ENCODE peak calls at places on chromosomes 7 and 10, in eight cellular contexts. T is body of pancreas; L is transverse colon; F is right cardiac atrium; V is GM23248; D is left ventricle myocardium inferior; M is breast epithelium; G is CD8-positive, alpha-beta T cell. A is an unnamed sample.

GRCh38 chr10:104334561-104334960 is 3.7 kb downstream of the ITPRIP start:
- DNase-seq in T (no peak), F (no peak), M (no peak), L (no peak), V (no peak), G (no peak), D (no peak), A (peak)

GRCh38 chr10:59907918-59908807 is 1.8 kb upstream of the CCDC6 start:
- DNase-seq in M (peak), T (peak), V (peak), L (peak), G (peak), F (no peak), D (no peak), A (peak)

GRCh38 chr10:62071846-62072281 is 170.4 kb downstream of the ARID5B start:
- DNase-seq in V (peak), T (no peak), M (no peak), D (no peak), G (no peak), L (no peak), F (no peak), A (no peak)

GRCh38 chr7:7595451-7595850 is 28.8 kb downstream of the MIOS start:
- DNase-seq in F (no peak), T (no peak), G (no peak), L (no peak), M (no peak), V (peak), D (no peak), A (no peak)

GRCh38 chr10:95552680-95553342 is 8.4 kb downstream of the SORBS1 start:
- DNase-seq in V (no peak), D (no peak), F (no peak), G (no peak), T (no peak), L (no peak), M (no peak), A (no peak)

GRCh38 chr10:31618541-31619291 is 299.7 kb downstream of the ZEB1 start:
- DNase-seq in V (peak), F (peak), G (no peak), D (peak), M (no peak), T (peak), L (no peak), A (peak)

GRCh38 chr10:59967079-59967478 is 60.7 kb upstream of the CCDC6 start:
- DNase-seq in L (no peak), F (no peak), G (no peak), T (no peak), V (no peak), D (no peak), M (no peak), A (no peak)

GRCh38 chr7:139959718-139960117 is 103.0 kb downstream of the PARP12 start:
- DNase-seq in T (no peak), L (no peak), F (no peak), G (no peak), V (no peak), D (no peak), M (no peak), A (no peak)

GRCh38 chr10:120948889-120949382 is 97.8 kb downstream of the WDR11 start:
- DNase-seq in M (peak), L (peak), D (peak), V (peak), G (peak), F (peak), T (peak), A (peak)

GRCh38 chr7:25839084-25839769 is 312.8 kb upstream of the NFE2L3 start:
- DNase-seq in F (no peak), T (no peak), L (no peak), V (peak), M (no peak), G (no peak), D (no peak), A (no peak)

GRCh38 chr10:102776779-102777417 is 33.1 kb downstream of the WBP1L start:
- DNase-seq in D (peak), V (peak), L (peak), G (no peak), T (peak), F (peak), M (peak), A (peak)

GRCh38 chr10:81013771-81014170 is 476.1 kb downstream of the SH2D4B start:
- DNase-seq in D (no peak), G (no peak), F (no peak), L (no peak), V (no peak), T (no peak), M (no peak), A (no peak)

GRCh38 chr10:50248598-50248997 is 2.7 kb downstream of the ASAH2 start:
- DNase-seq in L (no peak), F (no peak), V (no peak), D (no peak), T (no peak), M (no peak), G (no peak), A (no peak)

GRCh38 chr10:110312206-110312605 is 7.5 kb upstream of the SMNDC1 start:
- DNase-seq in G (no peak), M (no peak), V (no peak), D (no peak), T (no peak), L (no peak), F (no peak), A (no peak)

GRCh38 chr10:128735996-128736395 is 609.8 kb upstream of the MKI67 start:
- DNase-seq in L (no peak), T (no peak), G (no peak), V (no peak), F (no peak), D (no peak), M (no peak), A (no peak)

GRCh38 chr7:4201566-4201965 is 480.5 kb upstream of the FOXK1 start:
- DNase-seq in M (no peak), T (no peak), L (no peak), F (peak), V (no peak), G (no peak), D (no peak), A (no peak)

GRCh38 chr10:132463333-132464255 is 66.6 kb downstream of the PWWP2B start:
- DNase-seq in L (no peak), M (no peak), G (no peak), F (peak), T (no peak), V (peak), D (no peak), A (no peak)

GRCh38 chr7:76340617-76341131 is 18.1 kb downstream of the YWHAG start:
- DNase-seq in D (no peak), V (peak), M (no peak), L (no peak), F (no peak), G (no peak), T (no peak), A (no peak)

GRCh38 chr7:38656976-38657375 is 25.8 kb upstream of the AMPH start:
- DNase-seq in D (no peak), G (no peak), T (no peak), F (no peak), V (peak), M (no peak), L (no peak), A (no peak)

GRCh38 chr10:77939561-77940001 is 13.0 kb upstream of the DLG5 start:
- DNase-seq in T (peak), L (peak), V (peak), G (no peak), D (peak), F (no peak), M (peak), A (peak)

GRCh38 chr7:29336851-29337627 is 142.5 kb downstream of the CHN2 start:
- DNase-seq in V (no peak), D (no peak), T (peak), F (no peak), M (no peak), G (no peak), L (no peak), A (no peak)

GRCh38 chr10:88553116-88553752 is 29.9 kb downstream of the RNLS start:
- DNase-seq in G (no peak), T (peak), D (no peak), V (peak), F (no peak), M (peak), L (peak), A (peak)

GRCh38 chr10:130358981-130359650 is 222.9 kb downstream of the GLRX3 start:
- DNase-seq in L (no peak), G (no peak), D (no peak), T (no peak), M (no peak), V (no peak), F (no peak), A (no peak)

GRCh38 chr7:77553123-77553522 is 16.0 kb downstream of the PTPN12 start:
- DNase-seq in M (no peak), F (no peak), V (no peak), L (no peak), G (no peak), T (no peak), D (no peak), A (no peak)

GRCh38 chr7:14133752-14134151 is 144.3 kb upstream of the ETV1 start:
- DNase-seq in F (no peak), M (no peak), D (no peak), G (no peak), L (no peak), V (no peak), T (no peak), A (no peak)

GRCh38 chr10:35486297-35486991 is 118.7 kb upstream of the GJD4 start:
- DNase-seq in D (no peak), T (no peak), L (no peak), G (no peak), F (no peak), M (no peak), V (no peak), A (no peak)

GRCh38 chr10:131641231-131641630 is 259.6 kb upstream of the PPP2R2D start:
- DNase-seq in M (no peak), G (no peak), T (peak), L (no peak), F (no peak), V (no peak), D (no peak), A (no peak)

GRCh38 chr10:130179640-130180039 is 43.4 kb downstream of the GLRX3 start:
- DNase-seq in L (no peak), T (no peak), D (no peak), G (peak), V (peak), M (no peak), F (no peak), A (peak)

GRCh38 chr10:75211007-75211735 is 575 bp downstream of the VDAC2 start:
- DNase-seq in F (no peak), V (peak), G (no peak), T (peak), L (peak), M (no peak), D (no peak), A (peak)

GRCh38 chr7:18655969-18656761 is 160.6 kb downstream of the HDAC9 start:
- DNase-seq in G (no peak), M (no peak), F (no peak), T (no peak), D (no peak), V (no peak), L (no peak), A (no peak)

GRCh38 chr10:7908541-7909210 is 90.4 kb downstream of the TAF3 start:
- DNase-seq in T (peak), G (no peak), L (no peak), M (no peak), V (no peak), F (no peak), D (no peak), A (no peak)

GRCh38 chr7:55046582-55047347 is 27.9 kb downstream of the EGFR start:
- DNase-seq in L (peak), G (no peak), V (no peak), T (no peak), F (no peak), M (no peak), D (no peak), A (no peak)

GRCh38 chr10:72800000-72800740 is 93.4 kb upstream of the OIT3 start:
- DNase-seq in L (no peak), F (no peak), T (no peak), D (no peak), M (no peak), G (no peak), V (peak), A (no peak)

GRCh38 chr10:35211390-35211789 is 84.7 kb downstream of the CREM start:
- DNase-seq in D (no peak), L (no peak), G (no peak), T (no peak), F (no peak), M (no peak), V (no peak), A (no peak)

GRCh38 chr7:159197066-159197975 is 52.7 kb upstream of the VIPR2 start:
- DNase-seq in T (no peak), V (no peak), F (peak), D (no peak), M (no peak), L (peak), G (peak), A (no peak)

DNA sequence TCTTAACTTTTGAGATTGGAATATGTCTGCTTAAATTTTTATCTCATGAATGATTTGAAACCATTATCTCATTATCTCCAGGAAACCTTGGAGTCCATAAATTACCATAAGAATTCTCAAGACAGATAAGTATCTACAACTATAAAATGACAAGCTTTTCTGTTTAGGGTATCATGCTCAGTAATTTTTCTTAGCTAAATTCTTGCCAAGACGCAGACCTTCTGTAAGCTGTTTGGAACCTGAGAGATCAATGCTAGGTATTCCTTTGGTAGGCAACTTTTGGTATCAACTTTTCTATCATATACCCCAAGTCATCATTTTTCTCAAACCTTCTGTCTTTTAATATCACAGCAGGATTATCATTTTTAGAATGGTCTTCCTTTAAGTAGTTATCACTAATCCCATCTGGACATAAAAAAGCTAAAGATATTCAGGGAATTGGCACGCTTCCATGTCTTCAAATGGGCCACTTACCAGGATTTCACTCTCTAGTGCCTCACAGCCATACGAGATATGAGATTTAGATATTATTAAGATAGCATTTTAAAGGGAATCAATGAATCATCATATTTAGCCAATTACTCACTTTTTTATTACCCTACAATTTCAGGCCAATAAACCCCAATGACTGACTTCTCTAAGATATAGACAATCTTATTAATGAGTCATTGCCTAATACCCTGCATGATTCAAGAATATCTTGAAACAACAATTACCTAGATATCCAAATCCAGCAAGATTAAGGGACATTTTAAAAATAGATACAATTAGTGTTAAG is 544.1 kb downstream of the HTR7 start:
- DNase-seq in T (no peak), G (no peak), M (no peak), L (no peak), V (no peak), D (no peak), F (no peak), A (no peak)
- H3K27ac ChIP-seq in T (no peak), G (no peak), M (no peak), L (no peak), V (no peak), D (no peak), F (no peak), A (no peak)

GRCh38 chr7:101094376-101094775 is 9.1 kb downstream of the TRIM56 start:
- DNase-seq in G (no peak), T (no peak), M (no peak), D (no peak), L (no peak), F (no peak), V (no peak), A (no peak)
- H3K4me3 ChIP-seq in G (no peak), T (no peak), M (no peak), D (no peak), L (no peak), F (no peak), V (peak), A (no peak)

DNA sequence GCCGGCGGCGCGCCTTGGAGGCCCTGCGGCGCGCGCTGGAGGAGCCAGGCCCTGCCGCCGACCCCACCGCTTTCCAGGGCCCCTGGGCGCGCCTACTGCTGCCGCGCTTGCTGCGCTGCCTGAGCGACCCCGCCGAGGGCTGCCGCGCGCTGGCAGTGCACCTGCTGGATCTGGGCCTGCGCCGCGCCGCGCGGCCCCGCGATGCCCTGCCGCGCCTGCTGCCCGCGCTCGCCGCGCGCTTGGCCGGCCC is 280 bp downstream of the DNAAF5 start:
- DNase-seq in T (no peak), M (no peak), F (no peak), G (no peak), D (no peak), V (no peak), L (no peak), A (peak)
- H3K27ac ChIP-seq in T (peak), M (peak), F (peak), G (peak), D (peak), V (no peak), L (peak), A (peak)

GRCh38 chr10:124719213-124719851 is 24.8 kb downstream of the FAM53B start:
- DNase-seq in V (peak), F (peak), T (peak), M (peak), D (peak), L (peak), G (peak), A (peak)
- H3K4me3 ChIP-seq in V (no peak), F (no peak), T (no peak), M (peak), D (peak), L (no peak), G (peak), A (no peak)

DNA sequence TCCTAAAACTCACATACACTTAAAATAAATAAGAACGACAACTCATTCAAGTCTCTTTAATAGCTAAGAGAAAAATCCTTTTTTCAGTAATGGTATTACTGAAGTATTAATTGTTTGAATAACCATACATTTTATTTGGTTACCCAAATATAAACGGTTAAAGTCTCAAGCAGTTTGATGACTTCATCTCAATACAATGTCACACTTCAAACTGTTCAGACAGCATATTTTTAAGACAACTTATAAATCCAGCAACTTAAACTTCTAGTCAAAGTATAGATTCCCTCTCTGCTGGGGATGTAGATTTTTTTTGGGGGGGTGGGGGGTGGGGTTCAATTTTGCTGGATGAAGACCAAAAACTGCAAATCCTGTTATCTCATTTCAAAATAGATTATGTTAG is 42.0 kb downstream of the GNA12 start:
- DNase-seq in V (peak), D (no peak), T (no peak), M (no peak), G (no peak), L (no peak), F (no peak), A (no peak)
- H3K27ac ChIP-seq in V (peak), D (peak), T (no peak), M (peak), G (no peak), L (peak), F (no peak), A (no peak)

DNA sequence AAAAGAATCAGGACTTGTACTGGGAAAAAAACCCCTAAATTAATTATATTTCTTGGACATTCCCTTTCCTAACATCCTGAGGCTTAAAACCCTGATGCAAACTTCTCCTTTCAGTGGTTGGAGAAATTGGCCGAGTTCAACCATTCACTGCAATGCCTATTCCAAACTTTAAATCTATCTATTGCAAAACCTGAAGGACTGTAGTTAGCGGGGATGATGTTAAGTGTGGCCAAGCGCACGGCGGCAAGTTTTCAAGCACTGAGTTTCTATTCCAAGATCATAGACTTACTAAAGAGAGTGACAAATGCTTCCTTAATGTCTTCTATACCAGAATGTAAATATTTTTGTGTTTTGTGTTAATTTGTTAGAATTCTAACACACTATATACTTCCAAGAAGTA is 6.6 kb downstream of the EMX2 start:
- DNase-seq in T (no peak), G (no peak), F (no peak), V (peak), M (no peak), L (no peak), D (no peak), A (no peak)
- H3K4me3 ChIP-seq in T (no peak), G (no peak), F (no peak), V (peak), M (no peak), L (no peak), D (no peak), A (no peak)

GRCh38 chr10:620417-620816 is 69.1 kb downstream of the DIP2C start:
- DNase-seq in L (no peak), G (no peak), D (no peak), T (no peak), V (no peak), F (no peak), M (no peak), A (no peak)

GRCh38 chr10:620971-621370 is 68.5 kb downstream of the DIP2C start:
- DNase-seq in D (no peak), T (no peak), G (no peak), V (no peak), F (no peak), L (no peak), M (no peak), A (no peak)

GRCh38 chr10:623039-623438 is 66.4 kb downstream of the DIP2C start:
- DNase-seq in V (no peak), M (no peak), G (no peak), T (no peak), F (no peak), D (no peak), L (no peak), A (no peak)

GRCh38 chr10:621981-622740 is 67.3 kb downstream of the DIP2C start:
- DNase-seq in F (no peak), D (no peak), T (no peak), V (no peak), L (no peak), G (no peak), M (no peak), A (no peak)

DNA sequence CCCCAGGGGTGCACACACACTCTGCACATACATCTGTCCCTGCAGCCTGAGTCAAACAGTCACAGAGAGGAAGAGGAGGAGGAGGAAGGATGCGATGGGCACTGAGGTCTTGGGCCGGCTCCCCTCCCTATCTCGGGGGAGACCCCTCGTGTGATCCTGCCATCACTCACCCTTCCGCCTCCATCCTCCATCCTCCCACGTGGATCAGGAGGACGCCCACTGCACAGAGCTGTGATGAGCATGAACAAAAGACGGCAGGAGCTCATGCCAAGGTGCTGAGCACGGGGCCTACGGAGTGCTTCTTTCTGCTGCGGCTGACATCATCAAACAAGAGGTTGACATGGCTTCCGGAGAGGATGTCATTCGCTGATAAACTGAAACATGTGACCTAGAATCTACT is 68.0 kb downstream of the DIP2C start:
- DNase-seq in V (no peak), G (no peak), M (no peak), F (no peak), L (no peak), D (no peak), T (no peak), A (no peak)
- H3K27ac ChIP-seq in V (no peak), G (no peak), M (peak), F (no peak), L (peak), D (no peak), T (no peak), A (no peak)

GRCh38 chr7:108454674-108455523 is 1.3 kb downstream of the NRCAM start:
- DNase-seq in M (no peak), F (peak), T (peak), G (no peak), D (no peak), V (peak), L (no peak), A (peak)
- H3K4me3 ChIP-seq in M (peak), F (peak), T (peak), G (peak), D (peak), V (peak), L (peak), A (peak)